ENCODE peak calls at places on chromosomes 3 and 15, in ten cellular contexts. L is adrenal gland, P is mesendoderm, W is mesenchymal stem cell, T is cardiac muscle cell, B is A549, X is small intestine, A is GM23338, G is kidney, C is psoas muscle. I is an unnamed sample. For H3K4me1, the result is how much of the 10 kb centered on the place peaks cover.

GRCh38 chr15:34853001-34853758 is 57.8 kb upstream of the ACTC1 start:
- DNase-seq in T (no peak), C (no peak), A (peak), P (peak), B (no peak), L (no peak), G (no peak), W (peak), X (peak), I (no peak)

GRCh38 chr3:8982509-8982908 is 19.2 kb upstream of the RAD18 start:
- DNase-seq in C (no peak), L (no peak), A (no peak), P (no peak), G (no peak), X (no peak), W (peak), T (no peak), B (no peak), I (no peak)

GRCh38 chr15:92043283-92043682 is 189.8 kb downstream of the SLCO3A1 start:
- DNase-seq in B (no peak), X (no peak), W (no peak), T (no peak), A (no peak), G (no peak), P (no peak), C (no peak), L (no peak), I (peak)

GRCh38 chr3:139444446-139444845 is 31.9 kb downstream of the RBP2 start:
- DNase-seq in C (no peak), L (no peak), B (no peak), G (no peak), T (no peak), X (peak), P (no peak), W (no peak), A (no peak), I (no peak)

GRCh38 chr3:76107935-76108570 is 322.7 kb upstream of the ZNF717 start:
- DNase-seq in P (peak), T (peak), L (no peak), C (no peak), B (peak), A (peak), W (peak), X (peak), G (no peak), I (peak)

GRCh38 chr15:53833134-53833624 is 73.7 kb upstream of the WDR72 start:
- DNase-seq in L (peak), C (no peak), G (no peak), X (no peak), A (no peak), T (no peak), W (no peak), P (peak), B (no peak), I (no peak)

GRCh38 chr3:132083583-132084372 is 49.0 kb upstream of the CPNE4 start:
- DNase-seq in B (peak), G (no peak), X (no peak), A (peak), T (no peak), P (peak), L (no peak), W (no peak), C (no peak), I (peak)

GRCh38 chr3:105365536-105366301 is 990 bp upstream of the ALCAM start:
- DNase-seq in B (peak), W (peak), C (no peak), X (peak), T (peak), P (peak), L (no peak), G (no peak), A (peak), I (peak)

GRCh38 chr3:116059421-116060096 is 385.7 kb downstream of the LSAMP start:
- DNase-seq in T (peak), A (peak), L (peak), P (peak), W (peak), G (peak), B (peak), X (no peak), C (no peak), I (peak)

GRCh38 chr15:77025471-77025901 is 30.6 kb downstream of the PSTPIP1 start:
- DNase-seq in C (no peak), B (no peak), P (no peak), L (no peak), W (no peak), X (no peak), T (no peak), G (no peak), A (no peak), I (no peak)

GRCh38 chr3:29279830-29280229 is 1.0 kb upstream of the RBMS3 start:
- DNase-seq in X (no peak), B (no peak), T (peak), W (peak), P (no peak), L (no peak), A (no peak), G (peak), C (peak), I (peak)

GRCh38 chr3:127889976-127890650 is 24.9 kb upstream of the KBTBD12 start:
- DNase-seq in A (peak), W (no peak), T (no peak), P (peak), G (no peak), L (no peak), C (no peak), B (no peak), X (peak), I (no peak)

GRCh38 chr3:49333091-49333490 is 6.8 kb downstream of the USP4 start:
- DNase-seq in T (no peak), G (no peak), B (no peak), L (no peak), C (no peak), A (no peak), W (no peak), X (no peak), P (no peak), I (peak)

GRCh38 chr15:75786564-75786925 is 56.7 kb upstream of the UBE2Q2 start:
- DNase-seq in G (no peak), L (no peak), A (no peak), P (no peak), C (no peak), T (no peak), B (no peak), W (no peak), X (no peak), I (no peak)

GRCh38 chr3:126914226-126914625 is 68.7 kb upstream of the PLXNA1 start:
- DNase-seq in T (no peak), C (no peak), A (no peak), G (no peak), B (no peak), P (no peak), X (no peak), W (no peak), L (no peak), I (no peak)

GRCh38 chr15:72342385-72342784 is 22.4 kb upstream of the CELF6 start:
- DNase-seq in T (peak), C (no peak), X (peak), P (peak), L (no peak), W (peak), G (no peak), A (peak), B (no peak), I (no peak)

GRCh38 chr3:195063596-195064193 is 207.3 kb downstream of the XXYLT1 start:
- DNase-seq in W (no peak), C (no peak), X (peak), L (no peak), B (no peak), P (no peak), T (no peak), A (no peak), G (peak), I (no peak)

GRCh38 chr3:190242147-190242546 is 80.1 kb downstream of the CLDN1 start:
- DNase-seq in G (no peak), P (no peak), T (no peak), A (no peak), X (no peak), L (no peak), W (no peak), B (no peak), C (no peak), I (no peak)

GRCh38 chr3:157073810-157074209 is 86.1 kb downstream of the CCNL1 start:
- DNase-seq in P (peak), A (no peak), C (no peak), G (no peak), B (no peak), L (no peak), T (no peak), W (peak), X (no peak), I (peak)

GRCh38 chr3:118573922-118574321 is 460.7 kb downstream of the IGSF11 start:
- DNase-seq in X (no peak), C (no peak), G (no peak), L (no peak), P (no peak), W (no peak), B (no peak), A (no peak), T (no peak), I (no peak)

GRCh38 chr15:32994810-32995424 is 199.6 kb downstream of the FMN1 start:
- DNase-seq in A (peak), C (no peak), T (peak), P (peak), W (peak), X (peak), B (peak), G (no peak), L (no peak), I (no peak)

GRCh38 chr15:65087873-65088642 is 11.5 kb downstream of the KBTBD13 start:
- DNase-seq in W (no peak), B (no peak), A (no peak), G (no peak), C (no peak), X (peak), P (no peak), L (no peak), T (no peak), I (no peak)

GRCh38 chr3:13543251-13543650 is 5.7 kb upstream of the FBLN2 start:
- DNase-seq in B (peak), T (no peak), X (no peak), A (no peak), W (peak), C (peak), G (peak), L (peak), P (peak), I (no peak)

GRCh38 chr3:171417813-171418212 is 42.4 kb downstream of the TNIK start:
- DNase-seq in L (peak), G (no peak), X (peak), W (peak), T (no peak), A (no peak), P (no peak), B (no peak), C (no peak), I (peak)

GRCh38 chr3:73490453-73491311 is 134.1 kb downstream of the PDZRN3 start:
- DNase-seq in G (peak), A (peak), X (no peak), P (peak), C (peak), L (peak), B (no peak), T (peak), W (no peak), I (no peak)

GRCh38 chr15:37877851-37878577 is 56.4 kb upstream of the TMCO5A start:
- DNase-seq in T (no peak), C (no peak), A (no peak), B (no peak), W (peak), X (no peak), P (peak), L (no peak), G (no peak), I (peak)

GRCh38 chr3:5304789-5305680 is 117.5 kb downstream of the EDEM1 start:
- DNase-seq in G (no peak), T (peak), A (peak), X (peak), C (peak), B (peak), P (peak), L (peak), W (peak), I (peak)

GRCh38 chr15:73370151-73370550 is 1.4 kb upstream of the HCN4 start:
- DNase-seq in W (no peak), T (peak), L (no peak), X (no peak), G (no peak), C (no peak), P (peak), B (no peak), A (peak), I (no peak)

GRCh38 chr15:82651708-82652107 is 4.5 kb upstream of the CPEB1 start:
- DNase-seq in P (no peak), W (no peak), B (no peak), T (no peak), L (no peak), X (no peak), A (no peak), C (no peak), G (no peak), I (no peak)

GRCh38 chr3:109137766-109138165 is 1.2 kb downstream of the C3orf85 start:
- DNase-seq in L (no peak), T (no peak), B (no peak), P (no peak), G (no peak), C (no peak), A (peak), X (no peak), W (no peak), I (no peak)

GRCh38 chr3:30471076-30471475 is 135.3 kb upstream of the TGFBR2 start:
- DNase-seq in C (no peak), G (no peak), B (no peak), X (no peak), W (no peak), L (no peak), T (no peak), P (no peak), A (no peak), I (no peak)

GRCh38 chr3:167740961-167741587 is 5.6 kb downstream of the SERPINI1 start:
- DNase-seq in C (no peak), T (peak), X (peak), W (peak), G (no peak), P (peak), L (no peak), A (peak), B (peak), I (peak)

GRCh38 chr3:71153753-71154152 is 429.8 kb downstream of the FOXP1 start:
- DNase-seq in G (no peak), C (no peak), L (no peak), A (no peak), P (no peak), T (no peak), X (peak), B (no peak), W (no peak), I (no peak)

GRCh38 chr15:69319384-69320375 is 21.0 kb downstream of the PAQR5 start:
- DNase-seq in X (no peak), G (no peak), T (no peak), W (no peak), C (no peak), A (no peak), B (no peak), L (no peak), P (peak), I (no peak)

GRCh38 chr3:79167651-79168416 is 600.0 kb downstream of the ROBO1 start:
- DNase-seq in X (no peak), A (no peak), P (peak), C (no peak), L (no peak), W (peak), B (no peak), G (no peak), T (no peak), I (peak)

GRCh38 chr3:71547254-71548198 is 36.0 kb downstream of the FOXP1 start:
- DNase-seq in B (no peak), C (no peak), T (no peak), W (peak), L (no peak), A (no peak), G (no peak), X (peak), P (no peak), I (no peak)

GRCh38 chr15:34616613-34617012 is 33.2 kb upstream of the GOLGA8B start:
- DNase-seq in B (peak), W (peak), L (no peak), P (peak), C (no peak), A (peak), G (no peak), X (peak), T (peak), I (peak)

GRCh38 chr3:69288161-69288895 is 97.6 kb downstream of the FRMD4B start:
- DNase-seq in W (no peak), G (no peak), C (no peak), X (no peak), L (no peak), T (peak), P (peak), A (peak), B (no peak), I (peak)

GRCh38 chr3:184322731-184323487 is 8.5 kb downstream of the EIF4G1 start:
- DNase-seq in W (no peak), C (peak), B (no peak), P (no peak), X (no peak), G (peak), L (peak), A (no peak), T (no peak), I (no peak)
- H3K27ac ChIP-seq in W (no peak), C (peak), B (no peak), P (no peak), X (no peak), G (no peak), L (peak), A (no peak), T (no peak), I (no peak)

GRCh38 chr3:52314495-52314894 is 1.6 kb upstream of the DNAH1 start:
- DNase-seq in C (no peak), T (no peak), X (no peak), W (peak), G (no peak), B (no peak), A (no peak), P (no peak), L (no peak), I (no peak)

GRCh38 chr3:52310861-52311566 is 5.1 kb upstream of the DNAH1 start:
- DNase-seq in W (no peak), B (no peak), T (no peak), X (no peak), C (no peak), L (no peak), G (no peak), A (no peak), P (no peak), I (no peak)

GRCh38 chr3:52313188-52313773 is 2.8 kb upstream of the DNAH1 start:
- DNase-seq in G (no peak), W (no peak), T (no peak), C (no peak), B (no peak), L (no peak), P (no peak), X (no peak), A (no peak), I (no peak)

GRCh38 chr3:52313774-52314188 is 2.3 kb upstream of the DNAH1 start:
- DNase-seq in C (no peak), X (no peak), T (no peak), L (peak), A (no peak), B (no peak), G (no peak), W (peak), P (no peak), I (peak)

GRCh38 chr3:52311567-52312119 is 4.5 kb upstream of the DNAH1 start:
- DNase-seq in W (no peak), G (no peak), B (no peak), L (no peak), A (no peak), C (no peak), P (no peak), T (no peak), X (no peak), I (no peak)
- H3K4me1 ChIP-seq in W (under half), G (under half), B (under half), L (under half), A (under half), C (under half), P (under half), T (under half), X (under half), I (under half)

GRCh38 chr3:46090161-46090591 is 62.9 kb upstream of the XCR1 start:
- DNase-seq in C (no peak), W (peak), X (no peak), L (no peak), G (no peak), T (no peak), A (no peak), P (no peak), B (no peak), I (peak)

GRCh38 chr3:46086083-46086437 is 58.8 kb upstream of the XCR1 start:
- DNase-seq in C (no peak), W (no peak), G (no peak), P (no peak), T (no peak), L (no peak), X (no peak), A (no peak), B (no peak), I (no peak)

GRCh38 chr3:46089237-46090011 is 62.1 kb upstream of the XCR1 start:
- DNase-seq in X (no peak), B (no peak), P (no peak), W (peak), G (peak), C (peak), T (no peak), L (peak), A (no peak), I (peak)

GRCh38 chr3:46085421-46086082 is 58.3 kb upstream of the XCR1 start:
- DNase-seq in C (no peak), X (no peak), A (no peak), T (no peak), G (no peak), W (no peak), P (no peak), L (no peak), B (no peak), I (no peak)

DNA sequence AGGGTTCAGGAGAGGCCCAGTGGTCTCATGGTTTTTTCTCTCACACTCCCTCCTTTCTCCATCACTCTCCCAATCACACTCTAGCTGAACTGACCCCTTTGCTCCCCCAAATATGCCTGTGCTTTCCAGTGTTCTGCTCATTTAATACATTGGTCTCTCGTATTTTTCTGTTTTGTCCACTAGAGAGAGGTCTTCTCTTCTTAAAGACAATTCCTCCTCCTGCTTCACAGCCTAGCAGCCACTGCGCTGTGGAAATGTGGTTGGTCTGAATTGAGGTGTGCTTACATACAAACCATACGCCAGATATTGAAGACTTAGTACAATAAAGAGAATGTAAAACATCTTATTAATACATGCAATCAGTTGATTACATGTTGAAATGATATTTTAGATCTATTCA is 60.6 kb upstream of the XCR1 start:
- DNase-seq in T (no peak), W (peak), G (no peak), X (peak), C (no peak), B (no peak), A (peak), L (no peak), P (peak), I (no peak)
- H3K27ac ChIP-seq in T (no peak), W (no peak), G (no peak), X (no peak), C (no peak), B (no peak), A (no peak), L (no peak), P (no peak), I (no peak)

GRCh38 chr15:67107014-67107812 is 41.8 kb downstream of the SMAD3 start:
- DNase-seq in A (no peak), T (no peak), X (peak), C (peak), P (no peak), L (peak), B (peak), W (peak), G (peak), I (peak)
- H3K4me1 ChIP-seq in A (under half), T (under half), X (under half), C (half or more), P (under half), L (half or more), B (half or more), W (half or more), G (half or more), I (half or more)

GRCh38 chr3:16704938-16705337 is 99.7 kb upstream of the DAZL start:
- DNase-seq in A (no peak), X (no peak), W (no peak), C (no peak), G (no peak), P (no peak), L (no peak), B (no peak), T (no peak), I (no peak)

GRCh38 chr3:16707260-16707659 is 102.0 kb upstream of the DAZL start:
- DNase-seq in P (no peak), L (no peak), G (no peak), A (no peak), C (no peak), W (no peak), T (no peak), X (no peak), B (no peak), I (no peak)
- H3K27ac ChIP-seq in P (no peak), L (no peak), G (no peak), A (no peak), C (no peak), W (no peak), T (no peak), X (no peak), B (no peak), I (no peak)

GRCh38 chr15:99526671-99527070 is 39.1 kb upstream of the MEF2A start:
- DNase-seq in X (no peak), B (no peak), L (no peak), A (no peak), T (no peak), G (no peak), W (no peak), P (no peak), C (no peak), I (no peak)
- H3K4me1 ChIP-seq in X (under half), B (under half), L (under half), A (under half), T (under half), G (under half), W (under half), P (under half), C (under half), I (under half)